ENCODE peak calls at places on chromosomes 3 and 15, in six cellular contexts. T, N, D, Q, O and F are unnamed samples. For H3K9me3, the result is how much of the 10 kb centered on the place peaks cover.

GRCh38 chr3:123652346-123652984 is 67.6 kb upstream of the HACD2 start:
- DNase-seq in T (peak), O (peak), N (peak), Q (peak), D (peak), F (no peak)

GRCh38 chr15:70281811-70282307 is 184.1 kb upstream of the TLE3 start:
- DNase-seq in D (no peak), O (no peak), N (peak), Q (no peak), T (no peak), F (no peak)

GRCh38 chr15:88664151-88664778 is 25.4 kb downstream of the ISG20 start:
- DNase-seq in T (no peak), D (no peak), O (no peak), N (no peak), Q (no peak), F (no peak)

GRCh38 chr3:81684739-81685395 is 76.6 kb downstream of the GBE1 start:
- DNase-seq in T (no peak), O (no peak), N (no peak), Q (no peak), D (peak), F (no peak)

GRCh38 chr3:110811050-110811449 is 260.6 kb upstream of the NECTIN3 start:
- DNase-seq in Q (no peak), N (no peak), T (no peak), O (no peak), D (no peak), F (no peak)

GRCh38 chr15:68586274-68586961 is 7.6 kb downstream of the CORO2B start:
- DNase-seq in Q (no peak), N (peak), D (peak), T (no peak), O (no peak), F (no peak)

GRCh38 chr15:51731549-51732267 is 5.7 kb downstream of the LYSMD2 start:
- DNase-seq in D (no peak), N (no peak), T (no peak), Q (no peak), O (no peak), F (peak)

GRCh38 chr15:40511093-40511471 is 40.3 kb downstream of the CHST14 start:
- DNase-seq in O (no peak), N (no peak), T (no peak), D (no peak), Q (no peak), F (no peak)

GRCh38 chr15:65638681-65639089 is 16.9 kb downstream of the SLC24A1 start:
- DNase-seq in Q (peak), D (peak), O (no peak), T (no peak), N (no peak), F (peak)

GRCh38 chr3:13045904-13046568 is 27.2 kb downstream of the IQSEC1 start:
- DNase-seq in Q (no peak), O (peak), D (no peak), N (no peak), T (no peak), F (no peak)

GRCh38 chr3:185729335-185729715 is 95.5 kb downstream of the IGF2BP2 start:
- DNase-seq in T (no peak), Q (no peak), N (no peak), O (no peak), D (no peak), F (no peak)

GRCh38 chr3:186824430-186825139 is 17.9 kb upstream of the ADIPOQ start:
- DNase-seq in T (no peak), Q (peak), D (no peak), N (no peak), O (no peak), F (no peak)

GRCh38 chr3:113575191-113575590 is 42.8 kb downstream of the SIDT1 start:
- DNase-seq in T (no peak), D (no peak), O (no peak), N (no peak), Q (peak), F (no peak)

GRCh38 chr3:164851905-164852304 is 226.4 kb downstream of the SI start:
- DNase-seq in D (no peak), N (no peak), T (no peak), Q (no peak), O (no peak), F (no peak)

GRCh38 chr15:68404056-68404798 is 27.7 kb downstream of the ITGA11 start:
- DNase-seq in Q (no peak), N (peak), D (no peak), O (no peak), T (no peak), F (no peak)

GRCh38 chr3:178519701-178520100 is 16.5 kb upstream of the KCNMB2 start:
- DNase-seq in O (no peak), D (no peak), N (no peak), Q (no peak), T (no peak), F (no peak)

GRCh38 chr15:85421116-85421925 is 40.9 kb downstream of the AKAP13 start:
- DNase-seq in D (no peak), O (no peak), Q (no peak), N (no peak), T (no peak), F (no peak)

GRCh38 chr15:58525926-58526538 is 94.2 kb downstream of the LIPC start:
- DNase-seq in T (no peak), N (no peak), D (no peak), O (no peak), Q (no peak), F (no peak)

GRCh38 chr3:172953576-172953975 is 187.5 kb downstream of the SPATA16 start:
- DNase-seq in Q (no peak), D (no peak), T (no peak), N (no peak), O (no peak), F (no peak)

GRCh38 chr3:194450341-194450740 is 36.5 kb downstream of the ATP13A3 start:
- DNase-seq in N (no peak), O (no peak), Q (no peak), D (no peak), T (no peak), F (no peak)

GRCh38 chr3:134754768-134755559 is 40.1 kb upstream of the EPHB1 start:
- DNase-seq in D (peak), O (peak), N (no peak), T (peak), Q (peak), F (no peak)

GRCh38 chr15:26210980-26211379 is 347.9 kb upstream of the ATP10A start:
- DNase-seq in T (no peak), Q (no peak), N (no peak), O (no peak), D (no peak), F (no peak)

GRCh38 chr15:26214290-26214689 is 351.2 kb upstream of the ATP10A start:
- DNase-seq in Q (no peak), O (peak), N (no peak), T (no peak), D (no peak), F (no peak)

DNA sequence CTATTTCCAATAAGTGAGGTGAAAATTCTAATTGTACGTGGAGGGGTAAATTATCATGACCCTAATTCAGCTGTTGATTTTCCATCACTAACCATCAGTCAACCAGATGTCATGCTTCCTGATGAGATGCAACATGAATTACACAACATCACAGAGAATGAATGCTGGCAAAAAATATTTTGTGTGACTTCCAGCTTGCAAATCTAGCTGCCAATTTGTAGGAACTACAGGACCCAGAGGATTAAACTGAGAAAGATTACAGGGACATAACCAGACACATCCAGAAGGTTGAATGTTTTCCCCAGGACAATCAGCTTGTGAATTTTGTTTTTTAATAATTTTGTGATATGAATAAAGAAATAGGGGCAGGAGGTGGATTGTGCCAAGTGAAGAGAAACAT is 349.0 kb upstream of the ATP10A start:
- DNase-seq in O (no peak), D (no peak), T (no peak), N (no peak), Q (no peak), F (no peak)
- H3K9me3 ChIP-seq in O (under half), D (under half), T (under half), N (under half), Q (under half), F (under half)

DNA sequence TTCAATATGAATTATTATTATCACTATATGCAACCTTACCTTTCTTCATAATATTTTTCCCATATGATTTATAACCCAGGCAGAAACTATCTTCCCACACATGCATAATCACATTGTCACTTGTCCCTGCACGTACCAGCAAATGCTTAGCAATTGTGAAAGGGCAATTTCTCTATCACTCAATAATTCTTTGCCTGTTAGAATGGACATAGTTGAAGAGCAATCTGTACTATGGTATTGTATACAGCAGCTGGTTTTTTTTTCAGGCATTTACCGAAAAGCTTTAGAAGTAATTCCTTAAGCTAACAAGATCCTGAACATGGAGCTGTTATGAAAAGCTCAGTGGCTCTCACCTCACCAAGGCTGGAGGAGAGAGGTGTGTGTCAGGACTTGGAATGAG is 999.5 kb downstream of the TUSC7 start:
- DNase-seq in D (no peak), T (no peak), O (no peak), N (no peak), Q (no peak), F (no peak)
- H3K9me3 ChIP-seq in D (under half), T (under half), O (under half), N (under half), Q (under half), F (under half)

DNA sequence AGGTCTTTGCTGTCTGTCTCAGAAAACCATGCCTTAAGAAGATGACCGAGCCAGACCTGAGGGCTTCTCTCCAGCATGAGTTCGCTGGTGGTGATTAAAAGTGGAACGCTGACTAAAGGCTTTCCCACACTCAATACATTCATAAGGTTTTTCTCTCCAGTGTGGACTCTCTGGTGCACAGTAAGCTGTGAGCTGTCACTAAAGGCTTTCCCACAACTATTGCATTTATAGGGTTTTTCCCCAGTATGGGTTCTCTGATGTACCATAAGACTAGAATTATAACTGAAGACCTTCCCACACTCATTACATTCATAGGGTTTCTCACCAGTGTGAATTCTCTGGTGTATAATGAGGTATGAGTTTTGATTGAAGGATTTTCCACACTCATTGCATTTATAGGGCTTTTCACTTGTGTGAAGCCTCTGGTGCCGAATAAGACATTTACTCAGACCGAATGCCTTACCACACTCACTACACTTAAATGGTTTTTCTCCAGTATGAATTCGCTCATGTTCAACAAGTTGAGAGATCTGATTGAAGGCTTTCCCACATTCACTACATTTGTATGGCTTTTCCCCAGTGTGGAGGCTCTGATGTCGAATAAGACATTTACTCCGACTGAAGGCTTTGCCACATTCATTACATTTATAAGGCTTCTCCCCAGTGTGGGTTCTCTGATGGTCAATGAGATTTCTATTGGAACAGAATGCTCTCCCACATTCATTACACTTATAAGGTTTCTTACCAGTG is 21.9 kb upstream of the ZNF445 start:
- DNase-seq in Q (no peak), O (no peak), N (no peak), D (no peak), T (no peak), F (no peak)
- H3K9me3 ChIP-seq in Q (under half), O (under half), N (under half), D (half or more), T (under half), F (under half)

GRCh38 chr3:147881933-147882332 is 472.8 kb downstream of the ZIC1 start:
- DNase-seq in N (no peak), O (no peak), Q (no peak), T (no peak), D (no peak), F (no peak)
- H3K9me3 ChIP-seq in N (under half), O (under half), Q (under half), T (under half), D (under half), F (under half)

GRCh38 chr3:32255345-32255744 is 16.9 kb downstream of the CMTM8 start:
- DNase-seq in T (no peak), D (no peak), O (no peak), N (no peak), Q (no peak), F (no peak)
- H3K9me3 ChIP-seq in T (under half), D (under half), O (under half), N (under half), Q (under half), F (under half)